ENCODE peak calls at places on chromosomes 16 and 17, in six cellular contexts. One of them, this sample, is unnamed.

GRCh38 chr17:17706140-17707060 is 25.1 kb downstream of the RAI1 start:
- DNase-seq in mesenchymal stem cell: no peak
- DNase-seq in mesendoderm: no peak
- DNase-seq in H9: no peak
- DNase-seq in IMR-90: no peak
- DNase-seq in neuronal stem cell: no peak
- DNase-seq in this sample: no peak

GRCh38 chr17:48100591-48101011 is 677 bp downstream of the CBX1 start:
- DNase-seq in H9: peak
- DNase-seq in mesenchymal stem cell: peak
- DNase-seq in neuronal stem cell: no peak
- DNase-seq in IMR-90: peak
- DNase-seq in mesendoderm: peak
- DNase-seq in this sample: peak

GRCh38 chr17:17906418-17907215 is 65.6 kb downstream of the TOM1L2 start:
- DNase-seq in mesendoderm: no peak
- DNase-seq in mesenchymal stem cell: no peak
- DNase-seq in H9: no peak
- DNase-seq in neuronal stem cell: no peak
- DNase-seq in IMR-90: no peak
- DNase-seq in this sample: no peak

GRCh38 chr17:2594657-2595085 is 1.2 kb downstream of the PAFAH1B1 start:
- DNase-seq in mesendoderm: no peak
- DNase-seq in H9: no peak
- DNase-seq in neuronal stem cell: peak
- DNase-seq in IMR-90: no peak
- DNase-seq in mesenchymal stem cell: no peak
- DNase-seq in this sample: no peak

GRCh38 chr17:17712268-17712924 is 31.1 kb downstream of the RAI1 start:
- DNase-seq in H9: no peak
- DNase-seq in IMR-90: peak
- DNase-seq in mesendoderm: no peak
- DNase-seq in mesenchymal stem cell: peak
- DNase-seq in neuronal stem cell: no peak
- DNase-seq in this sample: no peak

GRCh38 chr16:68031951-68032350 is 8.9 kb downstream of the DUS2 start:
- DNase-seq in mesenchymal stem cell: no peak
- DNase-seq in neuronal stem cell: no peak
- DNase-seq in mesendoderm: no peak
- DNase-seq in H9: no peak
- DNase-seq in IMR-90: no peak
- DNase-seq in this sample: no peak

GRCh38 chr16:75282811-75283281 is 31.4 kb upstream of the BCAR1 start:
- DNase-seq in mesendoderm: peak
- DNase-seq in mesenchymal stem cell: no peak
- DNase-seq in neuronal stem cell: no peak
- DNase-seq in H9: no peak
- DNase-seq in IMR-90: peak
- DNase-seq in this sample: no peak

GRCh38 chr17:8896087-8896486 is 28.6 kb upstream of the PIK3R6 start:
- DNase-seq in mesenchymal stem cell: no peak
- DNase-seq in H9: no peak
- DNase-seq in IMR-90: no peak
- DNase-seq in mesendoderm: no peak
- DNase-seq in neuronal stem cell: no peak
- DNase-seq in this sample: no peak

GRCh38 chr17:56756536-56756935 is 77.2 kb downstream of the C17orf67 start:
- DNase-seq in neuronal stem cell: no peak
- DNase-seq in IMR-90: peak
- DNase-seq in mesenchymal stem cell: peak
- DNase-seq in mesendoderm: no peak
- DNase-seq in H9: no peak
- DNase-seq in this sample: no peak

GRCh38 chr16:46884513-46885293 is 541 bp downstream of the GPT2 start:
- DNase-seq in mesenchymal stem cell: peak
- DNase-seq in neuronal stem cell: peak
- DNase-seq in mesendoderm: peak
- DNase-seq in IMR-90: peak
- DNase-seq in H9: no peak
- DNase-seq in this sample: no peak

GRCh38 chr16:21952040-21952792 is 945 bp upstream of the UQCRC2 start:
- DNase-seq in mesenchymal stem cell: peak
- DNase-seq in neuronal stem cell: peak
- DNase-seq in IMR-90: peak
- DNase-seq in H9: peak
- DNase-seq in mesendoderm: peak
- DNase-seq in this sample: no peak

GRCh38 chr16:85220125-85220839 is 108.0 kb upstream of the CIBAR2 start:
- DNase-seq in mesenchymal stem cell: peak
- DNase-seq in mesendoderm: no peak
- DNase-seq in IMR-90: peak
- DNase-seq in neuronal stem cell: no peak
- DNase-seq in H9: no peak
- DNase-seq in this sample: no peak

GRCh38 chr16:79411805-79412204 is 188.7 kb downstream of the MAF start:
- DNase-seq in IMR-90: no peak
- DNase-seq in H9: no peak
- DNase-seq in neuronal stem cell: no peak
- DNase-seq in mesendoderm: no peak
- DNase-seq in mesenchymal stem cell: no peak
- DNase-seq in this sample: no peak

GRCh38 chr16:49465661-49466528 is 92.3 kb downstream of the C16orf78 start:
- DNase-seq in neuronal stem cell: no peak
- DNase-seq in mesendoderm: no peak
- DNase-seq in IMR-90: no peak
- DNase-seq in mesenchymal stem cell: no peak
- DNase-seq in H9: peak
- DNase-seq in this sample: peak

GRCh38 chr17:66667491-66668030 is 167.4 kb upstream of the CACNG5 start:
- DNase-seq in mesendoderm: no peak
- DNase-seq in IMR-90: no peak
- DNase-seq in mesenchymal stem cell: no peak
- DNase-seq in H9: no peak
- DNase-seq in neuronal stem cell: no peak
- DNase-seq in this sample: no peak

GRCh38 chr16:68332411-68333121 is 21.7 kb downstream of the PRMT7 start:
- DNase-seq in mesendoderm: peak
- DNase-seq in neuronal stem cell: no peak
- DNase-seq in mesenchymal stem cell: peak
- DNase-seq in H9: no peak
- DNase-seq in IMR-90: peak
- DNase-seq in this sample: no peak

GRCh38 chr17:7251330-7252175 is at the start of gene CTDNEP1:
- DNase-seq in H9: peak
- DNase-seq in mesenchymal stem cell: peak
- DNase-seq in neuronal stem cell: no peak
- DNase-seq in IMR-90: peak
- DNase-seq in mesendoderm: peak
- DNase-seq in this sample: peak

GRCh38 chr17:39400547-39401411 is 647 bp downstream of the FBXL20 start:
- DNase-seq in H9: no peak
- DNase-seq in IMR-90: no peak
- DNase-seq in neuronal stem cell: no peak
- DNase-seq in mesendoderm: peak
- DNase-seq in mesenchymal stem cell: peak
- DNase-seq in this sample: no peak

GRCh38 chr16:30747331-30747730 is 894 bp upstream of the PHKG2 start:
- DNase-seq in mesenchymal stem cell: no peak
- DNase-seq in IMR-90: peak
- DNase-seq in mesendoderm: no peak
- DNase-seq in neuronal stem cell: no peak
- DNase-seq in H9: no peak
- DNase-seq in this sample: no peak

GRCh38 chr17:44745301-44745700 is 13.5 kb upstream of the ADAM11 start:
- DNase-seq in neuronal stem cell: no peak
- DNase-seq in mesenchymal stem cell: no peak
- DNase-seq in mesendoderm: peak
- DNase-seq in H9: no peak
- DNase-seq in IMR-90: no peak
- DNase-seq in this sample: no peak

GRCh38 chr16:59048876-59049275 is 314.8 kb upstream of the GOT2 start:
- DNase-seq in mesendoderm: peak
- DNase-seq in IMR-90: no peak
- DNase-seq in H9: no peak
- DNase-seq in mesenchymal stem cell: no peak
- DNase-seq in neuronal stem cell: no peak
- DNase-seq in this sample: no peak

GRCh38 chr16:85316944-85317343 is 204.7 kb upstream of the CIBAR2 start:
- DNase-seq in IMR-90: no peak
- DNase-seq in H9: no peak
- DNase-seq in neuronal stem cell: no peak
- DNase-seq in mesendoderm: no peak
- DNase-seq in mesenchymal stem cell: no peak
- DNase-seq in this sample: no peak

GRCh38 chr17:51540151-51540550 is 279.8 kb downstream of the UTP18 start:
- DNase-seq in mesendoderm: peak
- DNase-seq in IMR-90: no peak
- DNase-seq in neuronal stem cell: no peak
- DNase-seq in mesenchymal stem cell: no peak
- DNase-seq in H9: no peak
- DNase-seq in this sample: no peak

GRCh38 chr17:29693751-29694150 is 71.0 kb upstream of the CORO6 start:
- DNase-seq in neuronal stem cell: no peak
- DNase-seq in mesendoderm: no peak
- DNase-seq in H9: no peak
- DNase-seq in IMR-90: no peak
- DNase-seq in mesenchymal stem cell: no peak
- DNase-seq in this sample: no peak

GRCh38 chr17:66976781-66977201 is 12.3 kb downstream of the CACNG4 start:
- DNase-seq in neuronal stem cell: no peak
- DNase-seq in mesendoderm: no peak
- DNase-seq in H9: no peak
- DNase-seq in mesenchymal stem cell: no peak
- DNase-seq in IMR-90: no peak
- DNase-seq in this sample: no peak

GRCh38 chr16:556479-557173 is 3.6 kb upstream of the PRR35 start:
- DNase-seq in H9: no peak
- DNase-seq in mesendoderm: no peak
- DNase-seq in mesenchymal stem cell: no peak
- DNase-seq in IMR-90: no peak
- DNase-seq in neuronal stem cell: no peak
- DNase-seq in this sample: no peak

GRCh38 chr17:7045492-7046126 is 1.7 kb upstream of the SLC16A11 start:
- DNase-seq in mesenchymal stem cell: peak
- DNase-seq in mesendoderm: peak
- DNase-seq in neuronal stem cell: peak
- DNase-seq in H9: no peak
- DNase-seq in IMR-90: peak
- DNase-seq in this sample: no peak

GRCh38 chr17:61378658-61379456 is 20.8 kb upstream of the TBX2 start:
- DNase-seq in mesendoderm: no peak
- DNase-seq in neuronal stem cell: no peak
- DNase-seq in IMR-90: no peak
- DNase-seq in H9: no peak
- DNase-seq in mesenchymal stem cell: no peak
- DNase-seq in this sample: no peak

GRCh38 chr17:32333187-32333586 is 8.8 kb downstream of the C17orf75 start:
- DNase-seq in IMR-90: no peak
- DNase-seq in mesenchymal stem cell: no peak
- DNase-seq in mesendoderm: no peak
- DNase-seq in neuronal stem cell: no peak
- DNase-seq in H9: no peak
- DNase-seq in this sample: no peak
- H2BK15ac ChIP-seq in IMR-90: no peak
- H2BK15ac ChIP-seq in mesenchymal stem cell: no peak
- H2BK15ac ChIP-seq in mesendoderm: no peak
- H2BK15ac ChIP-seq in neuronal stem cell: no peak
- H2BK15ac ChIP-seq in H9: no peak
- H2BK15ac ChIP-seq in this sample: no peak

GRCh38 chr17:27089929-27090247 is 204.0 kb upstream of the WSB1 start:
- DNase-seq in neuronal stem cell: no peak
- DNase-seq in IMR-90: no peak
- DNase-seq in mesenchymal stem cell: no peak
- DNase-seq in mesendoderm: no peak
- DNase-seq in H9: no peak
- DNase-seq in this sample: no peak
- H2BK15ac ChIP-seq in neuronal stem cell: no peak
- H2BK15ac ChIP-seq in IMR-90: no peak
- H2BK15ac ChIP-seq in mesenchymal stem cell: no peak
- H2BK15ac ChIP-seq in mesendoderm: no peak
- H2BK15ac ChIP-seq in H9: no peak
- H2BK15ac ChIP-seq in this sample: no peak

GRCh38 chr16:23362460-23363317 is 60.6 kb downstream of the SCNN1B start:
- DNase-seq in mesendoderm: no peak
- DNase-seq in IMR-90: no peak
- DNase-seq in mesenchymal stem cell: no peak
- DNase-seq in neuronal stem cell: no peak
- DNase-seq in H9: no peak
- DNase-seq in this sample: no peak
- H2BK15ac ChIP-seq in mesendoderm: no peak
- H2BK15ac ChIP-seq in IMR-90: no peak
- H2BK15ac ChIP-seq in mesenchymal stem cell: no peak
- H2BK15ac ChIP-seq in neuronal stem cell: no peak
- H2BK15ac ChIP-seq in H9: no peak
- H2BK15ac ChIP-seq in this sample: no peak

GRCh38 chr16:50685456-50686058 is 4.4 kb upstream of the SNX20 start:
- DNase-seq in IMR-90: no peak
- DNase-seq in mesenchymal stem cell: no peak
- DNase-seq in mesendoderm: no peak
- DNase-seq in H9: no peak
- DNase-seq in neuronal stem cell: no peak
- DNase-seq in this sample: no peak
- H2BK15ac ChIP-seq in IMR-90: no peak
- H2BK15ac ChIP-seq in mesenchymal stem cell: no peak
- H2BK15ac ChIP-seq in mesendoderm: no peak
- H2BK15ac ChIP-seq in H9: no peak
- H2BK15ac ChIP-seq in neuronal stem cell: no peak
- H2BK15ac ChIP-seq in this sample: no peak

DNA sequence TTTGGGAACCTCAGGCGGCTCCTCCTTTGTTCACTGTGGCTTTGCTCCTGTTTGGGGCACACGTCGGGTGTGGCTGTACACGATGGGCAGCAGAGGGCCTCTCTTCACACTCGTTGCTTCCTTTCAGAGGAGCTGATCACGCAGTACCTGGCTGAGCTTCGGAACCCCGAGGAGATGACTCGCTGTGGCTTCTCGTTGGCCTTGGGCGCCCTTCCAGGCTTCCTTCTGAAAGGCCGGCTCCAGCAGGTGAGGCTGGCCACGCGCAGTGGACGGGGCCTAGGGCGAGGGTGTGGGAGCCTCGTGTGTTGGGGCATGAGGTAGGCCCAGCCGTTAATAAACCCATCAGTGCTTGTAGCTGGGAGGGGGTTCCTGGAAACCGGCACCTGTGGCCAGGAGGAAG is 85.0 kb upstream of the ZNF750 start:
- DNase-seq in mesendoderm: peak
- DNase-seq in mesenchymal stem cell: no peak
- DNase-seq in IMR-90: no peak
- DNase-seq in neuronal stem cell: no peak
- DNase-seq in H9: no peak
- DNase-seq in this sample: no peak
- H2BK15ac ChIP-seq in mesendoderm: no peak
- H2BK15ac ChIP-seq in mesenchymal stem cell: no peak
- H2BK15ac ChIP-seq in IMR-90: no peak
- H2BK15ac ChIP-seq in neuronal stem cell: no peak
- H2BK15ac ChIP-seq in H9: no peak
- H2BK15ac ChIP-seq in this sample: no peak